ENCODE peak calls at places on chromosomes 16 and 17, in nine cellular contexts. One of them, this sample, is unnamed.

GRCh38 chr16:55498101-55498500 is 10.8 kb upstream of the LPCAT2 start:
- DNase-seq in stimulated activated naive CD8-positive, alpha-beta T cell treated with anti-CD3 and anti-CD28 coated beads, Interleukin-15, Interleukin-2, amounts not matched to agents 100 U/mL and 50 U/mL, for 24 hours: no peak
- DNase-seq in KBM-7: no peak
- DNase-seq in IMR-90: no peak
- DNase-seq in activated CD8-positive, alpha-beta memory T cell treated with anti-CD3 and anti-CD28 coated beads for 4 hours: no peak
- DNase-seq in aorta: no peak
- DNase-seq in fibroblast of the conjunctiva: no peak
- DNase-seq in SK-N-DZ: no peak
- DNase-seq in CD4-positive, alpha-beta T cell: no peak
- DNase-seq in this sample: no peak

GRCh38 chr17:43211480-43212402 is at the start of gene TMEM106A:
- DNase-seq in activated CD8-positive, alpha-beta memory T cell treated with anti-CD3 and anti-CD28 coated beads for 4 hours: peak
- DNase-seq in SK-N-DZ: no peak
- DNase-seq in KBM-7: peak
- DNase-seq in fibroblast of the conjunctiva: peak
- DNase-seq in aorta: peak
- DNase-seq in CD4-positive, alpha-beta T cell: peak
- DNase-seq in stimulated activated naive CD8-positive, alpha-beta T cell treated with anti-CD3 and anti-CD28 coated beads, Interleukin-15, Interleukin-2, amounts not matched to agents 100 U/mL and 50 U/mL, for 24 hours: peak
- DNase-seq in IMR-90: peak
- DNase-seq in this sample: peak

GRCh38 chr17:34547453-34548063 is 31.8 kb upstream of the TMEM132E start:
- DNase-seq in IMR-90: no peak
- DNase-seq in fibroblast of the conjunctiva: no peak
- DNase-seq in KBM-7: no peak
- DNase-seq in CD4-positive, alpha-beta T cell: no peak
- DNase-seq in aorta: no peak
- DNase-seq in SK-N-DZ: no peak
- DNase-seq in activated CD8-positive, alpha-beta memory T cell treated with anti-CD3 and anti-CD28 coated beads for 4 hours: no peak
- DNase-seq in stimulated activated naive CD8-positive, alpha-beta T cell treated with anti-CD3 and anti-CD28 coated beads, Interleukin-15, Interleukin-2, amounts not matched to agents 100 U/mL and 50 U/mL, for 24 hours: no peak
- DNase-seq in this sample: no peak

GRCh38 chr16:88437367-88437964 is 15.6 kb upstream of the ZFPM1 start:
- DNase-seq in IMR-90: peak
- DNase-seq in SK-N-DZ: peak
- DNase-seq in KBM-7: peak
- DNase-seq in stimulated activated naive CD8-positive, alpha-beta T cell treated with anti-CD3 and anti-CD28 coated beads, Interleukin-15, Interleukin-2, amounts not matched to agents 100 U/mL and 50 U/mL, for 24 hours: peak
- DNase-seq in activated CD8-positive, alpha-beta memory T cell treated with anti-CD3 and anti-CD28 coated beads for 4 hours: peak
- DNase-seq in aorta: peak
- DNase-seq in fibroblast of the conjunctiva: no peak
- DNase-seq in CD4-positive, alpha-beta T cell: peak
- DNase-seq in this sample: peak

GRCh38 chr17:66414528-66415175 is 112.2 kb downstream of the PRKCA start:
- DNase-seq in CD4-positive, alpha-beta T cell: no peak
- DNase-seq in stimulated activated naive CD8-positive, alpha-beta T cell treated with anti-CD3 and anti-CD28 coated beads, Interleukin-15, Interleukin-2, amounts not matched to agents 100 U/mL and 50 U/mL, for 24 hours: no peak
- DNase-seq in activated CD8-positive, alpha-beta memory T cell treated with anti-CD3 and anti-CD28 coated beads for 4 hours: no peak
- DNase-seq in fibroblast of the conjunctiva: no peak
- DNase-seq in aorta: no peak
- DNase-seq in IMR-90: no peak
- DNase-seq in SK-N-DZ: no peak
- DNase-seq in KBM-7: no peak
- DNase-seq in this sample: no peak

GRCh38 chr16:67517661-67518423 is 10.8 kb upstream of the RIPOR1 start:
- DNase-seq in KBM-7: no peak
- DNase-seq in aorta: no peak
- DNase-seq in stimulated activated naive CD8-positive, alpha-beta T cell treated with anti-CD3 and anti-CD28 coated beads, Interleukin-15, Interleukin-2, amounts not matched to agents 100 U/mL and 50 U/mL, for 24 hours: no peak
- DNase-seq in activated CD8-positive, alpha-beta memory T cell treated with anti-CD3 and anti-CD28 coated beads for 4 hours: no peak
- DNase-seq in fibroblast of the conjunctiva: no peak
- DNase-seq in SK-N-DZ: no peak
- DNase-seq in CD4-positive, alpha-beta T cell: no peak
- DNase-seq in IMR-90: no peak
- DNase-seq in this sample: no peak

GRCh38 chr17:62876664-62877411 is 68.7 kb upstream of the MARCHF10 start:
- DNase-seq in KBM-7: no peak
- DNase-seq in IMR-90: peak
- DNase-seq in stimulated activated naive CD8-positive, alpha-beta T cell treated with anti-CD3 and anti-CD28 coated beads, Interleukin-15, Interleukin-2, amounts not matched to agents 100 U/mL and 50 U/mL, for 24 hours: no peak
- DNase-seq in aorta: no peak
- DNase-seq in CD4-positive, alpha-beta T cell: no peak
- DNase-seq in fibroblast of the conjunctiva: no peak
- DNase-seq in activated CD8-positive, alpha-beta memory T cell treated with anti-CD3 and anti-CD28 coated beads for 4 hours: no peak
- DNase-seq in SK-N-DZ: no peak
- DNase-seq in this sample: no peak

GRCh38 chr17:64256913-64257807 is 5.9 kb downstream of the TEX2 start:
- DNase-seq in SK-N-DZ: no peak
- DNase-seq in fibroblast of the conjunctiva: no peak
- DNase-seq in IMR-90: peak
- DNase-seq in aorta: no peak
- DNase-seq in KBM-7: no peak
- DNase-seq in stimulated activated naive CD8-positive, alpha-beta T cell treated with anti-CD3 and anti-CD28 coated beads, Interleukin-15, Interleukin-2, amounts not matched to agents 100 U/mL and 50 U/mL, for 24 hours: no peak
- DNase-seq in activated CD8-positive, alpha-beta memory T cell treated with anti-CD3 and anti-CD28 coated beads for 4 hours: no peak
- DNase-seq in CD4-positive, alpha-beta T cell: no peak
- DNase-seq in this sample: no peak

GRCh38 chr16:70157105-70157476 is 16.5 kb upstream of the CLEC18C start:
- DNase-seq in activated CD8-positive, alpha-beta memory T cell treated with anti-CD3 and anti-CD28 coated beads for 4 hours: no peak
- DNase-seq in CD4-positive, alpha-beta T cell: no peak
- DNase-seq in fibroblast of the conjunctiva: no peak
- DNase-seq in KBM-7: no peak
- DNase-seq in SK-N-DZ: no peak
- DNase-seq in aorta: peak
- DNase-seq in IMR-90: no peak
- DNase-seq in stimulated activated naive CD8-positive, alpha-beta T cell treated with anti-CD3 and anti-CD28 coated beads, Interleukin-15, Interleukin-2, amounts not matched to agents 100 U/mL and 50 U/mL, for 24 hours: no peak
- DNase-seq in this sample: no peak

GRCh38 chr17:41492771-41493170 is 3.1 kb upstream of the KRT36 start:
- DNase-seq in fibroblast of the conjunctiva: peak
- DNase-seq in stimulated activated naive CD8-positive, alpha-beta T cell treated with anti-CD3 and anti-CD28 coated beads, Interleukin-15, Interleukin-2, amounts not matched to agents 100 U/mL and 50 U/mL, for 24 hours: no peak
- DNase-seq in aorta: peak
- DNase-seq in activated CD8-positive, alpha-beta memory T cell treated with anti-CD3 and anti-CD28 coated beads for 4 hours: no peak
- DNase-seq in KBM-7: no peak
- DNase-seq in IMR-90: peak
- DNase-seq in SK-N-DZ: no peak
- DNase-seq in CD4-positive, alpha-beta T cell: no peak
- DNase-seq in this sample: no peak

GRCh38 chr16:71658771-71659170 is 32.8 kb downstream of the MARVELD3 start:
- DNase-seq in stimulated activated naive CD8-positive, alpha-beta T cell treated with anti-CD3 and anti-CD28 coated beads, Interleukin-15, Interleukin-2, amounts not matched to agents 100 U/mL and 50 U/mL, for 24 hours: no peak
- DNase-seq in fibroblast of the conjunctiva: no peak
- DNase-seq in aorta: no peak
- DNase-seq in KBM-7: no peak
- DNase-seq in IMR-90: no peak
- DNase-seq in activated CD8-positive, alpha-beta memory T cell treated with anti-CD3 and anti-CD28 coated beads for 4 hours: no peak
- DNase-seq in CD4-positive, alpha-beta T cell: no peak
- DNase-seq in SK-N-DZ: no peak
- DNase-seq in this sample: no peak

GRCh38 chr16:87352818-87353217 is 30.8 kb downstream of the FBXO31 start:
- DNase-seq in KBM-7: no peak
- DNase-seq in activated CD8-positive, alpha-beta memory T cell treated with anti-CD3 and anti-CD28 coated beads for 4 hours: no peak
- DNase-seq in aorta: no peak
- DNase-seq in IMR-90: no peak
- DNase-seq in fibroblast of the conjunctiva: no peak
- DNase-seq in SK-N-DZ: no peak
- DNase-seq in stimulated activated naive CD8-positive, alpha-beta T cell treated with anti-CD3 and anti-CD28 coated beads, Interleukin-15, Interleukin-2, amounts not matched to agents 100 U/mL and 50 U/mL, for 24 hours: no peak
- DNase-seq in CD4-positive, alpha-beta T cell: no peak
- DNase-seq in this sample: no peak

GRCh38 chr17:4040784-4041183 is 76.5 kb upstream of the ATP2A3 start:
- DNase-seq in IMR-90: no peak
- DNase-seq in stimulated activated naive CD8-positive, alpha-beta T cell treated with anti-CD3 and anti-CD28 coated beads, Interleukin-15, Interleukin-2, amounts not matched to agents 100 U/mL and 50 U/mL, for 24 hours: no peak
- DNase-seq in KBM-7: no peak
- DNase-seq in CD4-positive, alpha-beta T cell: no peak
- DNase-seq in aorta: no peak
- DNase-seq in SK-N-DZ: no peak
- DNase-seq in activated CD8-positive, alpha-beta memory T cell treated with anti-CD3 and anti-CD28 coated beads for 4 hours: no peak
- DNase-seq in fibroblast of the conjunctiva: no peak
- DNase-seq in this sample: no peak

GRCh38 chr17:47225436-47225858 is 16.3 kb downstream of the MYL4 start:
- DNase-seq in KBM-7: peak
- DNase-seq in fibroblast of the conjunctiva: peak
- DNase-seq in aorta: peak
- DNase-seq in IMR-90: peak
- DNase-seq in activated CD8-positive, alpha-beta memory T cell treated with anti-CD3 and anti-CD28 coated beads for 4 hours: no peak
- DNase-seq in CD4-positive, alpha-beta T cell: no peak
- DNase-seq in stimulated activated naive CD8-positive, alpha-beta T cell treated with anti-CD3 and anti-CD28 coated beads, Interleukin-15, Interleukin-2, amounts not matched to agents 100 U/mL and 50 U/mL, for 24 hours: no peak
- DNase-seq in SK-N-DZ: no peak
- DNase-seq in this sample: no peak

GRCh38 chr16:84043486-84044107 is 1.0 kb upstream of the SLC38A8 start:
- DNase-seq in aorta: peak
- DNase-seq in CD4-positive, alpha-beta T cell: no peak
- DNase-seq in IMR-90: peak
- DNase-seq in activated CD8-positive, alpha-beta memory T cell treated with anti-CD3 and anti-CD28 coated beads for 4 hours: no peak
- DNase-seq in stimulated activated naive CD8-positive, alpha-beta T cell treated with anti-CD3 and anti-CD28 coated beads, Interleukin-15, Interleukin-2, amounts not matched to agents 100 U/mL and 50 U/mL, for 24 hours: no peak
- DNase-seq in KBM-7: peak
- DNase-seq in SK-N-DZ: no peak
- DNase-seq in fibroblast of the conjunctiva: no peak
- DNase-seq in this sample: no peak

GRCh38 chr16:22326771-22327445 is 29.7 kb downstream of the POLR3E start:
- DNase-seq in fibroblast of the conjunctiva: no peak
- DNase-seq in SK-N-DZ: no peak
- DNase-seq in KBM-7: no peak
- DNase-seq in aorta: no peak
- DNase-seq in CD4-positive, alpha-beta T cell: no peak
- DNase-seq in IMR-90: no peak
- DNase-seq in stimulated activated naive CD8-positive, alpha-beta T cell treated with anti-CD3 and anti-CD28 coated beads, Interleukin-15, Interleukin-2, amounts not matched to agents 100 U/mL and 50 U/mL, for 24 hours: no peak
- DNase-seq in activated CD8-positive, alpha-beta memory T cell treated with anti-CD3 and anti-CD28 coated beads for 4 hours: no peak
- DNase-seq in this sample: no peak

GRCh38 chr16:89242795-89243200 is 25.3 kb downstream of the ZNF778 start:
- DNase-seq in activated CD8-positive, alpha-beta memory T cell treated with anti-CD3 and anti-CD28 coated beads for 4 hours: no peak
- DNase-seq in fibroblast of the conjunctiva: no peak
- DNase-seq in SK-N-DZ: no peak
- DNase-seq in aorta: no peak
- DNase-seq in CD4-positive, alpha-beta T cell: no peak
- DNase-seq in stimulated activated naive CD8-positive, alpha-beta T cell treated with anti-CD3 and anti-CD28 coated beads, Interleukin-15, Interleukin-2, amounts not matched to agents 100 U/mL and 50 U/mL, for 24 hours: no peak
- DNase-seq in IMR-90: no peak
- DNase-seq in KBM-7: no peak
- DNase-seq in this sample: no peak

GRCh38 chr17:75047398-75048098 is 523 bp downstream of the KCTD2 start:
- DNase-seq in activated CD8-positive, alpha-beta memory T cell treated with anti-CD3 and anti-CD28 coated beads for 4 hours: no peak
- DNase-seq in stimulated activated naive CD8-positive, alpha-beta T cell treated with anti-CD3 and anti-CD28 coated beads, Interleukin-15, Interleukin-2, amounts not matched to agents 100 U/mL and 50 U/mL, for 24 hours: peak
- DNase-seq in IMR-90: no peak
- DNase-seq in CD4-positive, alpha-beta T cell: no peak
- DNase-seq in SK-N-DZ: peak
- DNase-seq in KBM-7: no peak
- DNase-seq in fibroblast of the conjunctiva: no peak
- DNase-seq in aorta: no peak
- DNase-seq in this sample: no peak

GRCh38 chr17:71713846-71714245 is 407.0 kb upstream of the SOX9 start:
- DNase-seq in aorta: no peak
- DNase-seq in activated CD8-positive, alpha-beta memory T cell treated with anti-CD3 and anti-CD28 coated beads for 4 hours: no peak
- DNase-seq in CD4-positive, alpha-beta T cell: no peak
- DNase-seq in fibroblast of the conjunctiva: no peak
- DNase-seq in SK-N-DZ: no peak
- DNase-seq in KBM-7: no peak
- DNase-seq in stimulated activated naive CD8-positive, alpha-beta T cell treated with anti-CD3 and anti-CD28 coated beads, Interleukin-15, Interleukin-2, amounts not matched to agents 100 U/mL and 50 U/mL, for 24 hours: no peak
- DNase-seq in IMR-90: no peak
- DNase-seq in this sample: no peak

GRCh38 chr17:34398990-34399389 is 36.0 kb upstream of the CCL1 start:
- DNase-seq in IMR-90: no peak
- DNase-seq in aorta: no peak
- DNase-seq in activated CD8-positive, alpha-beta memory T cell treated with anti-CD3 and anti-CD28 coated beads for 4 hours: no peak
- DNase-seq in CD4-positive, alpha-beta T cell: no peak
- DNase-seq in SK-N-DZ: no peak
- DNase-seq in stimulated activated naive CD8-positive, alpha-beta T cell treated with anti-CD3 and anti-CD28 coated beads, Interleukin-15, Interleukin-2, amounts not matched to agents 100 U/mL and 50 U/mL, for 24 hours: no peak
- DNase-seq in fibroblast of the conjunctiva: no peak
- DNase-seq in KBM-7: peak
- DNase-seq in this sample: no peak

GRCh38 chr16:10876305-10876704 is 697 bp upstream of the CIITA start:
- DNase-seq in fibroblast of the conjunctiva: no peak
- DNase-seq in aorta: no peak
- DNase-seq in CD4-positive, alpha-beta T cell: no peak
- DNase-seq in KBM-7: no peak
- DNase-seq in SK-N-DZ: no peak
- DNase-seq in IMR-90: no peak
- DNase-seq in activated CD8-positive, alpha-beta memory T cell treated with anti-CD3 and anti-CD28 coated beads for 4 hours: no peak
- DNase-seq in stimulated activated naive CD8-positive, alpha-beta T cell treated with anti-CD3 and anti-CD28 coated beads, Interleukin-15, Interleukin-2, amounts not matched to agents 100 U/mL and 50 U/mL, for 24 hours: no peak
- DNase-seq in this sample: no peak

GRCh38 chr17:1593630-1593931 is 31.0 kb upstream of the PITPNA start:
- DNase-seq in KBM-7: no peak
- DNase-seq in fibroblast of the conjunctiva: no peak
- DNase-seq in activated CD8-positive, alpha-beta memory T cell treated with anti-CD3 and anti-CD28 coated beads for 4 hours: no peak
- DNase-seq in CD4-positive, alpha-beta T cell: no peak
- DNase-seq in SK-N-DZ: no peak
- DNase-seq in IMR-90: no peak
- DNase-seq in stimulated activated naive CD8-positive, alpha-beta T cell treated with anti-CD3 and anti-CD28 coated beads, Interleukin-15, Interleukin-2, amounts not matched to agents 100 U/mL and 50 U/mL, for 24 hours: no peak
- DNase-seq in aorta: no peak
- DNase-seq in this sample: no peak

GRCh38 chr16:67395458-67396158 is 2.3 kb upstream of the TPPP3 start:
- DNase-seq in SK-N-DZ: peak
- DNase-seq in activated CD8-positive, alpha-beta memory T cell treated with anti-CD3 and anti-CD28 coated beads for 4 hours: no peak
- DNase-seq in IMR-90: peak
- DNase-seq in KBM-7: no peak
- DNase-seq in aorta: peak
- DNase-seq in stimulated activated naive CD8-positive, alpha-beta T cell treated with anti-CD3 and anti-CD28 coated beads, Interleukin-15, Interleukin-2, amounts not matched to agents 100 U/mL and 50 U/mL, for 24 hours: no peak
- DNase-seq in CD4-positive, alpha-beta T cell: no peak
- DNase-seq in fibroblast of the conjunctiva: no peak
- DNase-seq in this sample: no peak

GRCh38 chr17:74785096-74785980 is 9.2 kb upstream of the NAT9 start:
- DNase-seq in fibroblast of the conjunctiva: no peak
- DNase-seq in stimulated activated naive CD8-positive, alpha-beta T cell treated with anti-CD3 and anti-CD28 coated beads, Interleukin-15, Interleukin-2, amounts not matched to agents 100 U/mL and 50 U/mL, for 24 hours: peak
- DNase-seq in IMR-90: no peak
- DNase-seq in KBM-7: no peak
- DNase-seq in SK-N-DZ: no peak
- DNase-seq in activated CD8-positive, alpha-beta memory T cell treated with anti-CD3 and anti-CD28 coated beads for 4 hours: no peak
- DNase-seq in aorta: no peak
- DNase-seq in CD4-positive, alpha-beta T cell: no peak
- DNase-seq in this sample: no peak

GRCh38 chr16:80924372-80924978 is 82.2 kb downstream of the CMC2 start:
- DNase-seq in SK-N-DZ: peak
- DNase-seq in stimulated activated naive CD8-positive, alpha-beta T cell treated with anti-CD3 and anti-CD28 coated beads, Interleukin-15, Interleukin-2, amounts not matched to agents 100 U/mL and 50 U/mL, for 24 hours: peak
- DNase-seq in aorta: no peak
- DNase-seq in IMR-90: peak
- DNase-seq in CD4-positive, alpha-beta T cell: no peak
- DNase-seq in fibroblast of the conjunctiva: no peak
- DNase-seq in KBM-7: peak
- DNase-seq in activated CD8-positive, alpha-beta memory T cell treated with anti-CD3 and anti-CD28 coated beads for 4 hours: no peak
- DNase-seq in this sample: peak

GRCh38 chr16:4006441-4006989 is 109.7 kb downstream of the ADCY9 start:
- DNase-seq in CD4-positive, alpha-beta T cell: no peak
- DNase-seq in aorta: no peak
- DNase-seq in KBM-7: no peak
- DNase-seq in stimulated activated naive CD8-positive, alpha-beta T cell treated with anti-CD3 and anti-CD28 coated beads, Interleukin-15, Interleukin-2, amounts not matched to agents 100 U/mL and 50 U/mL, for 24 hours: no peak
- DNase-seq in fibroblast of the conjunctiva: no peak
- DNase-seq in SK-N-DZ: no peak
- DNase-seq in IMR-90: peak
- DNase-seq in activated CD8-positive, alpha-beta memory T cell treated with anti-CD3 and anti-CD28 coated beads for 4 hours: no peak
- DNase-seq in this sample: no peak

GRCh38 chr16:89909777-89910716 is 8.6 kb upstream of the MC1R start:
- DNase-seq in aorta: peak
- DNase-seq in activated CD8-positive, alpha-beta memory T cell treated with anti-CD3 and anti-CD28 coated beads for 4 hours: no peak
- DNase-seq in KBM-7: peak
- DNase-seq in fibroblast of the conjunctiva: peak
- DNase-seq in IMR-90: peak
- DNase-seq in stimulated activated naive CD8-positive, alpha-beta T cell treated with anti-CD3 and anti-CD28 coated beads, Interleukin-15, Interleukin-2, amounts not matched to agents 100 U/mL and 50 U/mL, for 24 hours: peak
- DNase-seq in SK-N-DZ: peak
- DNase-seq in CD4-positive, alpha-beta T cell: peak
- DNase-seq in this sample: peak

GRCh38 chr16:4624827-4625616 is 396 bp downstream of the MGRN1 start:
- DNase-seq in IMR-90: peak
- DNase-seq in fibroblast of the conjunctiva: no peak
- DNase-seq in KBM-7: peak
- DNase-seq in CD4-positive, alpha-beta T cell: peak
- DNase-seq in activated CD8-positive, alpha-beta memory T cell treated with anti-CD3 and anti-CD28 coated beads for 4 hours: peak
- DNase-seq in aorta: peak
- DNase-seq in stimulated activated naive CD8-positive, alpha-beta T cell treated with anti-CD3 and anti-CD28 coated beads, Interleukin-15, Interleukin-2, amounts not matched to agents 100 U/mL and 50 U/mL, for 24 hours: peak
- DNase-seq in SK-N-DZ: no peak
- DNase-seq in this sample: no peak

GRCh38 chr16:56428087-56428486 is 2.7 kb upstream of the AMFR start:
- DNase-seq in stimulated activated naive CD8-positive, alpha-beta T cell treated with anti-CD3 and anti-CD28 coated beads, Interleukin-15, Interleukin-2, amounts not matched to agents 100 U/mL and 50 U/mL, for 24 hours: no peak
- DNase-seq in IMR-90: no peak
- DNase-seq in SK-N-DZ: no peak
- DNase-seq in KBM-7: no peak
- DNase-seq in activated CD8-positive, alpha-beta memory T cell treated with anti-CD3 and anti-CD28 coated beads for 4 hours: no peak
- DNase-seq in CD4-positive, alpha-beta T cell: no peak
- DNase-seq in fibroblast of the conjunctiva: no peak
- DNase-seq in aorta: no peak
- DNase-seq in this sample: no peak

GRCh38 chr17:50471009-50471905 is 2.6 kb upstream of the CHAD start:
- DNase-seq in IMR-90: no peak
- DNase-seq in stimulated activated naive CD8-positive, alpha-beta T cell treated with anti-CD3 and anti-CD28 coated beads, Interleukin-15, Interleukin-2, amounts not matched to agents 100 U/mL and 50 U/mL, for 24 hours: no peak
- DNase-seq in CD4-positive, alpha-beta T cell: no peak
- DNase-seq in KBM-7: peak
- DNase-seq in activated CD8-positive, alpha-beta memory T cell treated with anti-CD3 and anti-CD28 coated beads for 4 hours: no peak
- DNase-seq in fibroblast of the conjunctiva: no peak
- DNase-seq in aorta: peak
- DNase-seq in SK-N-DZ: no peak
- DNase-seq in this sample: no peak

GRCh38 chr17:48554412-48555090 is 9.6 kb upstream of the HOXB2 start:
- DNase-seq in CD4-positive, alpha-beta T cell: no peak
- DNase-seq in SK-N-DZ: no peak
- DNase-seq in stimulated activated naive CD8-positive, alpha-beta T cell treated with anti-CD3 and anti-CD28 coated beads, Interleukin-15, Interleukin-2, amounts not matched to agents 100 U/mL and 50 U/mL, for 24 hours: no peak
- DNase-seq in IMR-90: peak
- DNase-seq in aorta: no peak
- DNase-seq in KBM-7: no peak
- DNase-seq in fibroblast of the conjunctiva: no peak
- DNase-seq in activated CD8-positive, alpha-beta memory T cell treated with anti-CD3 and anti-CD28 coated beads for 4 hours: no peak
- DNase-seq in this sample: no peak

This sample was measured in hypothalamus.